ENCODE peak calls at places on chromosomes 11 and 22, in nine cellular contexts. One of them, this sample, is unnamed.

GRCh38 chr11:27972432-27973170 is 135.4 kb downstream of the KIF18A start:
- DNase-seq in IMR-90: no peak
- DNase-seq in transverse colon: no peak
- DNase-seq in upper lobe of left lung: no peak
- DNase-seq in sigmoid colon: no peak
- DNase-seq in stomach: no peak
- DNase-seq in tibial nerve: no peak
- DNase-seq in HepG2: no peak
- DNase-seq in ovary: no peak
- DNase-seq in this sample: no peak

GRCh38 chr11:35147273-35147672 is 8.3 kb downstream of the CD44 start:
- DNase-seq in IMR-90: no peak
- DNase-seq in transverse colon: no peak
- DNase-seq in upper lobe of left lung: no peak
- DNase-seq in sigmoid colon: no peak
- DNase-seq in stomach: no peak
- DNase-seq in tibial nerve: no peak
- DNase-seq in HepG2: no peak
- DNase-seq in ovary: no peak
- DNase-seq in this sample: no peak

GRCh38 chr11:31959711-31960110 is 131.2 kb upstream of the RCN1 start:
- DNase-seq in IMR-90: peak; percentile 11
- DNase-seq in transverse colon: no peak
- DNase-seq in upper lobe of left lung: no peak
- DNase-seq in sigmoid colon: no peak
- DNase-seq in stomach: no peak
- DNase-seq in tibial nerve: no peak
- DNase-seq in HepG2: no peak
- DNase-seq in ovary: no peak
- DNase-seq in this sample: no peak

GRCh38 chr22:36220457-36220921 is 18.8 kb downstream of the APOL2 start:
- DNase-seq in IMR-90: peak; percentile 59
- DNase-seq in transverse colon: no peak
- DNase-seq in upper lobe of left lung: no peak
- DNase-seq in sigmoid colon: peak; percentile 81
- DNase-seq in stomach: no peak
- DNase-seq in tibial nerve: peak; percentile 55
- DNase-seq in HepG2: no peak
- DNase-seq in ovary: no peak
- DNase-seq in this sample: peak; percentile 52

GRCh38 chr11:96205460-96205809 is 137.6 kb downstream of the MAML2 start:
- DNase-seq in IMR-90: no peak
- DNase-seq in transverse colon: no peak
- DNase-seq in upper lobe of left lung: no peak
- DNase-seq in sigmoid colon: no peak
- DNase-seq in stomach: no peak
- DNase-seq in tibial nerve: no peak
- DNase-seq in HepG2: no peak
- DNase-seq in ovary: no peak
- DNase-seq in this sample: no peak

GRCh38 chr11:12770966-12771597 is 96.9 kb downstream of the TEAD1 start:
- DNase-seq in IMR-90: no peak
- DNase-seq in transverse colon: no peak
- DNase-seq in upper lobe of left lung: no peak
- DNase-seq in sigmoid colon: no peak
- DNase-seq in stomach: no peak
- DNase-seq in tibial nerve: no peak
- DNase-seq in HepG2: no peak
- DNase-seq in ovary: no peak
- DNase-seq in this sample: no peak

GRCh38 chr22:46357711-46358505 is 22.4 kb downstream of the TRMU start:
- DNase-seq in IMR-90: no peak
- DNase-seq in transverse colon: no peak
- DNase-seq in upper lobe of left lung: peak; percentile 65
- DNase-seq in sigmoid colon: no peak
- DNase-seq in stomach: no peak
- DNase-seq in tibial nerve: no peak
- DNase-seq in HepG2: no peak
- DNase-seq in ovary: no peak
- DNase-seq in this sample: no peak

GRCh38 chr22:47012589-47013365 is 250.3 kb downstream of the TBC1D22A start:
- DNase-seq in IMR-90: peak; percentile 77
- DNase-seq in transverse colon: no peak
- DNase-seq in upper lobe of left lung: no peak
- DNase-seq in sigmoid colon: peak; percentile 43
- DNase-seq in stomach: no peak
- DNase-seq in tibial nerve: no peak
- DNase-seq in HepG2: peak; percentile 15
- DNase-seq in ovary: peak; percentile 27
- DNase-seq in this sample: no peak

GRCh38 chr22:27133951-27134664 is 476.7 kb downstream of the MIAT start:
- DNase-seq in IMR-90: peak; percentile 86
- DNase-seq in transverse colon: peak; percentile 21
- DNase-seq in upper lobe of left lung: no peak
- DNase-seq in sigmoid colon: peak; percentile 85
- DNase-seq in stomach: peak; percentile 44
- DNase-seq in tibial nerve: peak; percentile 55
- DNase-seq in HepG2: no peak
- DNase-seq in ovary: no peak
- DNase-seq in this sample: peak; percentile 51

GRCh38 chr11:65700377-65700776 is 11.7 kb upstream of the KAT5 start:
- DNase-seq in IMR-90: no peak
- DNase-seq in transverse colon: no peak
- DNase-seq in upper lobe of left lung: no peak
- DNase-seq in sigmoid colon: no peak
- DNase-seq in stomach: no peak
- DNase-seq in tibial nerve: no peak
- DNase-seq in HepG2: no peak
- DNase-seq in ovary: no peak
- DNase-seq in this sample: no peak

GRCh38 chr11:12285106-12285505 is 92.3 kb upstream of the PARVA start:
- DNase-seq in IMR-90: peak; percentile 98
- DNase-seq in transverse colon: no peak
- DNase-seq in upper lobe of left lung: no peak
- DNase-seq in sigmoid colon: no peak
- DNase-seq in stomach: no peak
- DNase-seq in tibial nerve: peak; percentile 4
- DNase-seq in HepG2: no peak
- DNase-seq in ovary: no peak
- DNase-seq in this sample: no peak

GRCh38 chr11:76162336-76163288 is 43.7 kb downstream of the WNT11 start:
- DNase-seq in IMR-90: no peak
- DNase-seq in transverse colon: no peak
- DNase-seq in upper lobe of left lung: no peak
- DNase-seq in sigmoid colon: no peak
- DNase-seq in stomach: no peak
- DNase-seq in tibial nerve: no peak
- DNase-seq in HepG2: no peak
- DNase-seq in ovary: peak; percentile 15
- DNase-seq in this sample: no peak

GRCh38 chr11:2892215-2893020 is 6.8 kb upstream of the CDKN1C start:
- DNase-seq in IMR-90: peak; percentile 50
- DNase-seq in transverse colon: peak; percentile 67
- DNase-seq in upper lobe of left lung: peak; percentile 91
- DNase-seq in sigmoid colon: peak; percentile 83
- DNase-seq in stomach: peak; percentile 57
- DNase-seq in tibial nerve: no peak
- DNase-seq in HepG2: no peak
- DNase-seq in ovary: peak; percentile 80
- DNase-seq in this sample: peak; percentile 60

GRCh38 chr11:76658231-76658630 is 12.3 kb downstream of the LRRC32 start:
- DNase-seq in IMR-90: no peak
- DNase-seq in transverse colon: peak; percentile 3
- DNase-seq in upper lobe of left lung: no peak
- DNase-seq in sigmoid colon: peak; percentile 10
- DNase-seq in stomach: no peak
- DNase-seq in tibial nerve: no peak
- DNase-seq in HepG2: no peak
- DNase-seq in ovary: peak; percentile 21
- DNase-seq in this sample: no peak

GRCh38 chr11:131910491-131911387 is 540.3 kb downstream of the NTM start:
- DNase-seq in IMR-90: peak; percentile 43
- DNase-seq in transverse colon: no peak
- DNase-seq in upper lobe of left lung: peak; percentile 87
- DNase-seq in sigmoid colon: no peak
- DNase-seq in stomach: no peak
- DNase-seq in tibial nerve: no peak
- DNase-seq in HepG2: no peak
- DNase-seq in ovary: no peak
- DNase-seq in this sample: no peak

GRCh38 chr22:19505735-19506126 is 18.5 kb downstream of the CLDN5 start:
- DNase-seq in IMR-90: no peak
- DNase-seq in transverse colon: no peak
- DNase-seq in upper lobe of left lung: no peak
- DNase-seq in sigmoid colon: no peak
- DNase-seq in stomach: no peak
- DNase-seq in tibial nerve: no peak
- DNase-seq in HepG2: no peak
- DNase-seq in ovary: no peak
- DNase-seq in this sample: no peak

GRCh38 chr22:38018938-38019827 is 34.8 kb upstream of the SOX10 start:
- DNase-seq in IMR-90: no peak
- DNase-seq in transverse colon: no peak
- DNase-seq in upper lobe of left lung: no peak
- DNase-seq in sigmoid colon: no peak
- DNase-seq in stomach: no peak
- DNase-seq in tibial nerve: no peak
- DNase-seq in HepG2: no peak
- DNase-seq in ovary: no peak
- DNase-seq in this sample: no peak

GRCh38 chr11:30719420-30719819 is 133.3 kb upstream of the MPPED2 start:
- DNase-seq in IMR-90: no peak
- DNase-seq in transverse colon: no peak
- DNase-seq in upper lobe of left lung: no peak
- DNase-seq in sigmoid colon: no peak
- DNase-seq in stomach: no peak
- DNase-seq in tibial nerve: no peak
- DNase-seq in HepG2: no peak
- DNase-seq in ovary: no peak
- DNase-seq in this sample: no peak

GRCh38 chr11:6194065-6194581 is 4.9 kb upstream of the OR52W1 start:
- DNase-seq in IMR-90: no peak
- DNase-seq in transverse colon: no peak
- DNase-seq in upper lobe of left lung: no peak
- DNase-seq in sigmoid colon: no peak
- DNase-seq in stomach: no peak
- DNase-seq in tibial nerve: no peak
- DNase-seq in HepG2: no peak
- DNase-seq in ovary: no peak
- DNase-seq in this sample: no peak

GRCh38 chr11:112265659-112266409 is 5.2 kb upstream of the PLET1 start:
- DNase-seq in IMR-90: peak; percentile 34
- DNase-seq in transverse colon: no peak
- DNase-seq in upper lobe of left lung: no peak
- DNase-seq in sigmoid colon: peak; percentile 81
- DNase-seq in stomach: no peak
- DNase-seq in tibial nerve: no peak
- DNase-seq in HepG2: no peak
- DNase-seq in ovary: peak; percentile 56
- DNase-seq in this sample: no peak

GRCh38 chr11:32905028-32905667 is 12.5 kb downstream of the QSER1 start:
- DNase-seq in IMR-90: peak; percentile 45
- DNase-seq in transverse colon: no peak
- DNase-seq in upper lobe of left lung: no peak
- DNase-seq in sigmoid colon: no peak
- DNase-seq in stomach: no peak
- DNase-seq in tibial nerve: no peak
- DNase-seq in HepG2: no peak
- DNase-seq in ovary: no peak
- DNase-seq in this sample: no peak

GRCh38 chr11:94864646-94865045 is 96.5 kb downstream of the AMOTL1 start:
- DNase-seq in IMR-90: no peak
- DNase-seq in transverse colon: no peak
- DNase-seq in upper lobe of left lung: no peak
- DNase-seq in sigmoid colon: no peak
- DNase-seq in stomach: no peak
- DNase-seq in tibial nerve: no peak
- DNase-seq in HepG2: no peak
- DNase-seq in ovary: no peak
- DNase-seq in this sample: no peak
- H3K27ac ChIP-seq in IMR-90: no peak overlapping the region
- H3K27ac ChIP-seq in transverse colon: no peak overlapping the region
- H3K27ac ChIP-seq in upper lobe of left lung: no peak overlapping the region
- H3K27ac ChIP-seq in sigmoid colon: no peak overlapping the region
- H3K27ac ChIP-seq in stomach: no peak overlapping the region
- H3K27ac ChIP-seq in tibial nerve: no peak overlapping the region
- H3K27ac ChIP-seq in HepG2: no peak overlapping the region
- H3K27ac ChIP-seq in ovary: no peak overlapping the region
- H3K27ac ChIP-seq in this sample: no peak overlapping the region

GRCh38 chr11:4664791-4665190 is 21.0 kb downstream of the OR51E1 start:
- DNase-seq in IMR-90: peak; percentile 51
- DNase-seq in transverse colon: no peak
- DNase-seq in upper lobe of left lung: no peak
- DNase-seq in sigmoid colon: no peak
- DNase-seq in stomach: no peak
- DNase-seq in tibial nerve: no peak
- DNase-seq in HepG2: no peak
- DNase-seq in ovary: no peak
- DNase-seq in this sample: no peak
- TF ChIP-seq CTCF in IMR-90: no peak
- TF ChIP-seq CTCF in transverse colon: no peak
- TF ChIP-seq CTCF in upper lobe of left lung: no peak
- TF ChIP-seq CTCF in sigmoid colon: no peak
- TF ChIP-seq CTCF in stomach: no peak
- TF ChIP-seq CTCF in tibial nerve: no peak
- TF ChIP-seq CTCF in HepG2: no peak
- TF ChIP-seq CTCF in ovary: no peak
- TF ChIP-seq CTCF in this sample: no peak

DNA sequence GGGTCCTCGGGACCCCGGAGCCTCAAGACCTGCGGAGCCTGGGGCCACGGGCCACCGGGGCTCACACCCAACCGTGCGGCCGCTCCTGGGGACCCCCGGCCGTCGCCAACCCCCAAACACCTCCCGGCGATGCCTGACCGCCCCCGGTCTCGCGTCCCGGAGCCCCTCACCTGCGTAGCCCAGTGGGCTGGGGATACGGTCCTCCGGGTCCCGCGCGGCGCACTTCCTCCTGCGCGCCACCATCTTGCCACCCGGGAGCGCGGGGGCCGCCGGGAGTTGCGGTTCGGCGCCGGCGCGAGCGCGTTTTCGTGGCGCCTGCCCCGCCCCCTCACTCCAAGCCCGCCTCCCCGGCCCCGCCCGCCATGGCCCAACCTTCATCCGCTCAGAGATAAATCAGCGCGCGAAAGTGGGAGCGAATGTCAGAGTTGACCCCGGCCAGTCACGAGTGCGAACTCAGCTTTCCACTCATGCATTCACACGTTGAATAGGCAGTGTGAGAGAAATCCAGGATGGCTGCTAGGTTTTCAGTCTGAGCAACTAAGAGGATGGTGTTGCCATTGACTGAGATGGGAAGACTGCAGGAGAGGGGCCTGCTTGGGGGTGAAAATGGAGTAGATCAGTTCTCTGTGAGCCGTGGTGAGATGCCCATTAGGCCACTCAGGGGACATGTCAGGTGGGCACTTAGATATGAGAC is at the start of gene RRP7A:
- DNase-seq in IMR-90: peak; percentile 54
- DNase-seq in transverse colon: peak; percentile 86
- DNase-seq in upper lobe of left lung: peak; percentile 96
- DNase-seq in sigmoid colon: peak; percentile 87
- DNase-seq in stomach: peak; percentile 85
- DNase-seq in tibial nerve: peak; percentile 74
- DNase-seq in HepG2: peak; percentile 48
- DNase-seq in ovary: peak; percentile 87
- DNase-seq in this sample: peak; percentile 79
- TF ChIP-seq POLR2A in IMR-90: peak; percentile 79
- TF ChIP-seq POLR2A in transverse colon: peak; percentile 83
- TF ChIP-seq POLR2A in upper lobe of left lung: peak; percentile 37
- TF ChIP-seq POLR2A in sigmoid colon: peak; percentile 42
- TF ChIP-seq POLR2A in stomach: no peak
- TF ChIP-seq POLR2A in tibial nerve: peak; percentile 70
- TF ChIP-seq POLR2A in HepG2: peak; percentile 75
- TF ChIP-seq POLR2A in ovary: peak; percentile 66
- TF ChIP-seq POLR2A in this sample: peak; percentile 70

GRCh38 chr22:43376765-43377485 is 33.8 kb upstream of the SCUBE1 start:
- DNase-seq in IMR-90: no peak
- DNase-seq in transverse colon: peak; percentile 15
- DNase-seq in upper lobe of left lung: no peak
- DNase-seq in sigmoid colon: no peak
- DNase-seq in stomach: peak; percentile 50
- DNase-seq in tibial nerve: no peak
- DNase-seq in HepG2: no peak
- DNase-seq in ovary: peak; percentile 36
- DNase-seq in this sample: no peak
- H3K27ac ChIP-seq in IMR-90: no peak overlapping the region
- H3K27ac ChIP-seq in transverse colon: no peak overlapping the region
- H3K27ac ChIP-seq in upper lobe of left lung: no peak overlapping the region
- H3K27ac ChIP-seq in sigmoid colon: peak overlapping the region; percentile 27
- H3K27ac ChIP-seq in stomach: peak overlapping the region; percentile 17
- H3K27ac ChIP-seq in tibial nerve: no peak overlapping the region
- H3K27ac ChIP-seq in HepG2: no peak overlapping the region
- H3K27ac ChIP-seq in ovary: peak overlapping the region; percentile 28
- H3K27ac ChIP-seq in this sample: no peak overlapping the region